ENCODE peak calls at places on chromosome 12, in five cellular contexts. U is psoas muscle, D is GM23248, R is B cell, Q is T-helper 2 cell. T is an unnamed sample.

GRCh38 chr12:77324763-77325468 is 259.5 kb upstream of the E2F7 start:
- DNase-seq in U (peak; percentile 70), D (peak; percentile 91), R (no peak), Q (no peak), T (peak; percentile 85)

GRCh38 chr12:62657363-62657632 is 190.7 kb downstream of the MON2 start:
- DNase-seq in U (no peak), D (peak; percentile 34), R (no peak), Q (no peak), T (no peak)

GRCh38 chr12:67091204-67091603 is 178.0 kb upstream of the CAND1 start:
- DNase-seq in U (no peak), D (no peak), R (no peak), Q (no peak), T (no peak)

GRCh38 chr12:131002271-131002670 is 48.6 kb downstream of the ADGRD1 start:
- DNase-seq in U (no peak), D (no peak), R (no peak), Q (no peak), T (no peak)

GRCh38 chr12:12527820-12528296 is 34.8 kb downstream of the DUSP16 start:
- DNase-seq in U (no peak), D (no peak), R (no peak), Q (no peak), T (no peak)

GRCh38 chr12:50110127-50110761 is 1.8 kb upstream of the COX14 start:
- DNase-seq in U (peak; percentile 79), D (no peak), R (peak; percentile 46), Q (no peak), T (peak; percentile 56)

GRCh38 chr12:55659486-55660385 is 23.0 kb downstream of the OR10P1 start:
- DNase-seq in U (no peak), D (peak; percentile 73), R (peak; percentile 50), Q (no peak), T (peak; percentile 63)

GRCh38 chr12:89307665-89308253 is 44.5 kb downstream of the DUSP6 start:
- DNase-seq in U (no peak), D (no peak), R (no peak), Q (no peak), T (no peak)

GRCh38 chr12:126617312-126617711 is 1552.1 kb downstream of the AACS start:
- DNase-seq in U (no peak), D (peak; percentile 5), R (no peak), Q (no peak), T (no peak)

GRCh38 chr12:49130151-49131050 is 794 bp downstream of the TUBA1B start:
- DNase-seq in U (peak; percentile 96), D (peak; percentile 98), R (peak; percentile 98), Q (peak; percentile 84), T (peak; percentile 97)

GRCh38 chr12:58487280-58488141 is 432.8 kb downstream of the LRIG3 start:
- DNase-seq in U (no peak), D (peak; percentile 80), R (no peak), Q (no peak), T (no peak)

T was measured in left cardiac atrium.